ENCODE peak calls at places on chromosomes 5 and 9, in seven cellular contexts. F is tibial artery; P is endodermal cell; U is endothelial cell of umbilical vein; T is CD4-positive, alpha-beta T cell; J is stomach; D is psoas muscle. Z is an unnamed sample.
A peak's percentile ranks its signal among the peaks of the same experiment; 100 is the strongest.

GRCh38 chr5:81187885-81188284 is 45.2 kb upstream of the CKMT2 start:
- DNase-seq in F (no peak), P (no peak), U (no peak), T (no peak), J (no peak), D (peak; percentile 30), Z (peak; percentile 68)

GRCh38 chr9:137453643-137454081 is 5.5 kb downstream of the NSMF start:
- DNase-seq in F (peak; percentile 76), P (peak; percentile 95), U (peak; percentile 78), T (peak; percentile 65), J (peak; percentile 82), D (peak; percentile 73), Z (peak; percentile 82)

GRCh38 chr5:98927242-98927987 is 1.4 kb downstream of the CHD1 start:
- DNase-seq in F (peak; percentile 36), P (peak; percentile 50), U (peak; percentile 84), T (peak; percentile 58), J (no peak), D (no peak), Z (peak; percentile 55)

GRCh38 chr5:61822584-61822983 is 483.4 kb upstream of the KIF2A start:
- DNase-seq in F (no peak), P (no peak), U (no peak), T (no peak), J (no peak), D (no peak), Z (no peak)

GRCh38 chr5:160930361-160930760 is 78.3 kb upstream of the ATP10B start:
- DNase-seq in F (no peak), P (peak; percentile 75), U (no peak), T (no peak), J (no peak), D (no peak), Z (peak; percentile 61)

GRCh38 chr9:114138537-114138936 is 16.8 kb upstream of the COL27A1 start:
- DNase-seq in F (peak; percentile 36), P (no peak), U (no peak), T (no peak), J (no peak), D (peak; percentile 28), Z (peak; percentile 34)

GRCh38 chr5:132458651-132459030 is 31.9 kb downstream of the IRF1 start:
- DNase-seq in F (no peak), P (no peak), U (no peak), T (no peak), J (no peak), D (no peak), Z (no peak)

GRCh38 chr9:33524431-33524947 is 438 bp downstream of the ANKRD18B start:
- DNase-seq in F (no peak), P (peak; percentile 71), U (peak; percentile 51), T (no peak), J (no peak), D (no peak), Z (no peak)

GRCh38 chr5:87900419-87900818 is 368.2 kb downstream of the TMEM161B start:
- DNase-seq in F (no peak), P (no peak), U (no peak), T (no peak), J (no peak), D (no peak), Z (no peak)

GRCh38 chr5:55392669-55393068 is 84.9 kb downstream of the MTREX start:
- DNase-seq in F (no peak), P (no peak), U (no peak), T (no peak), J (no peak), D (no peak), Z (no peak)

GRCh38 chr5:170633235-170634041 is 129.6 kb downstream of the KCNIP1 start:
- DNase-seq in F (peak; percentile 60), P (peak; percentile 86), U (peak; percentile 83), T (no peak), J (no peak), D (peak; percentile 52), Z (peak; percentile 97)

GRCh38 chr9:119078015-119078414 is 291.2 kb downstream of the BRINP1 start:
- DNase-seq in F (no peak), P (no peak), U (no peak), T (no peak), J (no peak), D (no peak), Z (no peak)

GRCh38 chr5:65620021-65620420 is 4.1 kb downstream of the TRIM23 start:
- DNase-seq in F (no peak), P (no peak), U (no peak), T (no peak), J (no peak), D (no peak), Z (no peak)

GRCh38 chr5:65625743-65626142 is 916 bp downstream of the SHLD3 start:
- DNase-seq in F (no peak), P (no peak), U (peak; percentile 4), T (no peak), J (no peak), D (no peak), Z (no peak)

GRCh38 chr5:65623482-65623881 is 651 bp downstream of the TRIM23 start:
- DNase-seq in F (no peak), P (no peak), U (no peak), T (no peak), J (no peak), D (no peak), Z (no peak)

GRCh38 chr5:65624570-65625555 is at the start of the genes SHLD3 and TRAPPC13:
- DNase-seq in F (peak; percentile 87), P (peak; percentile 92), U (peak; percentile 92), T (peak; percentile 74), J (peak; percentile 81), D (peak; percentile 79), Z (peak; percentile 89)

GRCh38 chr5:65624025-65624569 is at the start of gene TRIM23:
- DNase-seq in F (peak; percentile 93), P (peak; percentile 96), U (peak; percentile 95), T (peak; percentile 88), J (peak; percentile 91), D (peak; percentile 92), Z (peak; percentile 95)
- TF ChIP-seq CTCF in F (no peak), P (peak; percentile 61), U (no peak), T (no peak), J (no peak), D (no peak), Z (no peak)

GRCh38 chr9:83536332-83536731 is 1.9 kb downstream of the FRMD3 start:
- DNase-seq in F (no peak), P (no peak), U (no peak), T (no peak), J (no peak), D (no peak), Z (peak; percentile 6)

GRCh38 chr9:83535736-83536135 is 2.5 kb downstream of the FRMD3 start:
- DNase-seq in F (no peak), P (no peak), U (no peak), T (no peak), J (no peak), D (no peak), Z (no peak)

GRCh38 chr9:83537331-83538171 is 650 bp downstream of the FRMD3 start:
- DNase-seq in F (no peak), P (peak; percentile 64), U (no peak), T (no peak), J (no peak), D (no peak), Z (peak; percentile 38)

GRCh38 chr9:83538890-83539238 is 663 bp upstream of the FRMD3 start:
- DNase-seq in F (no peak), P (no peak), U (no peak), T (no peak), J (no peak), D (no peak), Z (no peak)

DNA sequence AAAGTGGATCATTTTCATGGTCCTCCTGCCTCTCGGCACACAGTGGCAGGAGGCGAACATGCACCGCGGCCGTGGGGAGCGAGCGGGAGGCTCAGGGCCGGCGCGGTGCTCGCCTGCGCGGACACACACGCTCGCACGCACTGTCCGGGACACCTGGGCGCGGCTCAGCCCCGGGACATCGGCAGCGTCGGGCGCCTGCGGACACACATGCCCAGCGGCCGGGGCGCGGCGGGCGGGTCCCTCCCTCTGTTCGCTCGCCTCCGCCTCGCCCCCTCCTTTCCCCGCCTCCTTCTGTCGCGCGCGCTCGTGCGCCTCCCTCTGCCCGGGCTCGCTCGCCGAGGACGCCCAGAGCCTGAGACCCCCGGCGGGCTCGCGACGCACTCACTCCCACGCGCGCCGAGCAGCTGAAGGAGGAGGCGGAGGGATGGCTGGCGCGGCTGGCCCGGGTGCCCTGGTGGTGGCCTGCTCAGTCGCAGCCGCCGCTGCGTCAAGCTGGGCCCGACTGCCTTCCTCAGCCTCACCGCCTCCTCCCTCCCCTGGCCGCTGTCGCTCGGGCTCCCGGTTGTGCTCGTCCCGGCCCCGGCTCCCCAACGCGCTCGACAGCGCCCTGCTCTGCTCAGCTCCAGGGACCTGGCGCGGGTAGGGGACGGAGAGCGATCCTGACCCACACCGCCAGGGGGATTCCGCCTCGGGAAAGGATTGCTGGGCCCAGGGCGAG is at the start of gene FRMD3:
- DNase-seq in F (peak; percentile 72), P (peak; percentile 94), U (peak; percentile 66), T (no peak), J (peak; percentile 88), D (peak; percentile 78), Z (peak; percentile 78)
- H3K27me3 ChIP-seq in F (no peaks in the 10 kb centered on the region), P (peaks cover 69% of the 10 kb centered on the region), U (peaks cover 19% of the 10 kb centered on the region), T (peaks cover 26% of the 10 kb centered on the region), J (no peaks in the 10 kb centered on the region), D (no peaks in the 10 kb centered on the region), Z (peaks cover 77% of the 10 kb centered on the region)

GRCh38 chr9:89751081-89751855 is 146.5 kb downstream of the GADD45G start:
- DNase-seq in F (no peak), P (no peak), U (no peak), T (no peak), J (no peak), D (no peak), Z (no peak)

GRCh38 chr9:89750117-89750551 is 145.3 kb downstream of the GADD45G start:
- DNase-seq in F (no peak), P (peak; percentile 61), U (no peak), T (no peak), J (no peak), D (no peak), Z (no peak)

GRCh38 chr9:89754223-89754622 is 149.4 kb downstream of the GADD45G start:
- DNase-seq in F (no peak), P (no peak), U (no peak), T (no peak), J (no peak), D (no peak), Z (no peak)

GRCh38 chr9:89753472-89754055 is 148.8 kb downstream of the GADD45G start:
- DNase-seq in F (no peak), P (no peak), U (no peak), T (no peak), J (no peak), D (no peak), Z (no peak)

GRCh38 chr9:89752154-89752553 is 147.3 kb downstream of the GADD45G start:
- DNase-seq in F (no peak), P (no peak), U (no peak), T (no peak), J (no peak), D (no peak), Z (no peak)
- H3K27ac ChIP-seq in F (no peak overlapping the region), P (no peak overlapping the region), U (no peak overlapping the region), T (no peak overlapping the region), J (no peak overlapping the region), D (no peak overlapping the region), Z (no peak overlapping the region)

GRCh38 chr9:129174724-129175514 is 3.1 kb downstream of the IER5L start:
- DNase-seq in F (peak; percentile 89), P (peak; percentile 85), U (peak; percentile 81), T (peak; percentile 11), J (peak; percentile 79), D (peak; percentile 85), Z (peak; percentile 84)
- TF ChIP-seq CTCF in F (no peak), P (no peak), U (peak; percentile 7), T (no peak), J (no peak), D (no peak), Z (no peak)

GRCh38 chr9:126722252-126722921 is 82.5 kb upstream of the ZBTB43 start:
- DNase-seq in F (peak; percentile 63), P (peak; percentile 94), U (peak; percentile 30), T (peak; percentile 87), J (peak; percentile 80), D (peak; percentile 80), Z (peak; percentile 70)
- H3K27me3 ChIP-seq in F (no peaks in the 10 kb centered on the region), P (peaks cover 36% of the 10 kb centered on the region), U (peaks cover 16% of the 10 kb centered on the region), T (no peaks in the 10 kb centered on the region), J (no peaks in the 10 kb centered on the region), D (peaks cover 22% of the 10 kb centered on the region), Z (peaks cover 43% of the 10 kb centered on the region)